ENCODE peak calls at places on chromosomes 13 and 19, in nine cellular contexts. W is heart right ventricle, B is heart left ventricle, R is fibroblast of lung, N is transverse colon, K is HFFc6, L is psoas muscle, F is DND-41, J is epithelial cell of proximal tubule. E is an unnamed sample.

GRCh38 chr19:37931941-37932655 is 25.1 kb downstream of the SIPA1L3 start:
- DNase-seq in W (peak), B (peak), R (peak), N (peak), K (no peak), L (peak), F (no peak), J (peak), E (peak)

GRCh38 chr19:58570770-58571574 is 2.2 kb downstream of the MZF1 start:
- DNase-seq in W (no peak), B (no peak), R (no peak), N (peak), K (no peak), L (no peak), F (peak), J (no peak), E (no peak)

GRCh38 chr13:94917814-94918213 is 205.5 kb upstream of the SOX21 start:
- DNase-seq in W (no peak), B (no peak), R (peak), N (no peak), K (no peak), L (no peak), F (no peak), J (no peak), E (no peak)

GRCh38 chr19:47275866-47276461 is 1.3 kb downstream of the INAFM1 start:
- DNase-seq in W (peak), B (no peak), R (peak), N (no peak), K (peak), L (peak), F (no peak), J (no peak), E (peak)

GRCh38 chr13:106594986-106595385 is 27.0 kb upstream of the ARGLU1 start:
- DNase-seq in W (no peak), B (no peak), R (no peak), N (no peak), K (no peak), L (no peak), F (no peak), J (no peak), E (no peak)

GRCh38 chr19:50435627-50436026 is 2.9 kb downstream of the MYBPC2 start:
- DNase-seq in W (no peak), B (no peak), R (no peak), N (no peak), K (no peak), L (no peak), F (no peak), J (no peak), E (no peak)

GRCh38 chr19:12293771-12294307 is 844 bp downstream of the ZNF44 start:
- DNase-seq in W (peak), B (peak), R (peak), N (peak), K (peak), L (peak), F (peak), J (peak), E (peak)

GRCh38 chr19:1041835-1042685 is 2.2 kb downstream of the ABCA7 start:
- DNase-seq in W (no peak), B (no peak), R (no peak), N (peak), K (no peak), L (peak), F (no peak), J (no peak), E (peak)

GRCh38 chr19:21115430-21115829 is 26.4 kb upstream of the ZNF431 start:
- DNase-seq in W (no peak), B (no peak), R (no peak), N (no peak), K (no peak), L (no peak), F (no peak), J (no peak), E (no peak)

GRCh38 chr19:47324502-47324901 is 7.5 kb upstream of the C5AR2 start:
- DNase-seq in W (no peak), B (no peak), R (no peak), N (peak), K (no peak), L (no peak), F (no peak), J (no peak), E (peak)

GRCh38 chr13:43805071-43805468 is 18.3 kb upstream of the ENOX1 start:
- DNase-seq in W (no peak), B (no peak), R (peak), N (no peak), K (peak), L (no peak), F (no peak), J (peak), E (no peak)

GRCh38 chr19:34265221-34265650 is 10.9 kb downstream of the GARRE1 start:
- DNase-seq in W (no peak), B (no peak), R (no peak), N (no peak), K (no peak), L (no peak), F (no peak), J (no peak), E (no peak)

GRCh38 chr13:27919299-27919933 is 384 bp upstream of the PDX1 start:
- DNase-seq in W (no peak), B (no peak), R (no peak), N (no peak), K (no peak), L (no peak), F (no peak), J (no peak), E (no peak)

GRCh38 chr19:36030264-36031148 is 2.2 kb downstream of the CLIP3 start:
- DNase-seq in W (no peak), B (no peak), R (peak), N (no peak), K (peak), L (peak), F (no peak), J (peak), E (no peak)

GRCh38 chr13:46172531-46172991 is 9.4 kb downstream of the LCP1 start:
- DNase-seq in W (no peak), B (no peak), R (no peak), N (peak), K (no peak), L (no peak), F (peak), J (no peak), E (no peak)

GRCh38 chr13:31749929-31750328 is 10.6 kb downstream of the RXFP2 start:
- DNase-seq in W (no peak), B (no peak), R (peak), N (no peak), K (peak), L (no peak), F (no peak), J (no peak), E (no peak)

GRCh38 chr13:47168086-47168485 is 271.2 kb upstream of the HTR2A start:
- DNase-seq in W (no peak), B (no peak), R (peak), N (no peak), K (peak), L (no peak), F (no peak), J (no peak), E (no peak)

GRCh38 chr13:111404746-111405145 is 84.3 kb downstream of the TEX29 start:
- DNase-seq in W (no peak), B (no peak), R (no peak), N (no peak), K (no peak), L (no peak), F (no peak), J (no peak), E (peak)

GRCh38 chr13:102799544-102800144 is 725 bp downstream of the BIVM start:
- DNase-seq in W (peak), B (peak), R (peak), N (peak), K (no peak), L (no peak), F (no peak), J (no peak), E (peak)

GRCh38 chr13:28819748-28820098 is 416 bp upstream of the MTUS2 start:
- DNase-seq in W (peak), B (peak), R (peak), N (peak), K (no peak), L (no peak), F (no peak), J (no peak), E (no peak)

GRCh38 chr13:33870046-33870668 is 52.2 kb downstream of the RFC3 start:
- DNase-seq in W (no peak), B (no peak), R (no peak), N (no peak), K (no peak), L (no peak), F (no peak), J (no peak), E (no peak)

GRCh38 chr19:40257096-40257517 is 28.0 kb downstream of the AKT2 start:
- DNase-seq in W (peak), B (peak), R (no peak), N (no peak), K (no peak), L (peak), F (no peak), J (no peak), E (no peak)

GRCh38 chr19:33902395-33902794 is 105.7 kb downstream of the KCTD15 start:
- DNase-seq in W (no peak), B (no peak), R (no peak), N (no peak), K (no peak), L (no peak), F (no peak), J (no peak), E (no peak)

GRCh38 chr13:30192320-30193093 is 114.8 kb downstream of the KATNAL1 start:
- DNase-seq in W (no peak), B (no peak), R (no peak), N (no peak), K (no peak), L (no peak), F (no peak), J (no peak), E (no peak)

GRCh38 chr13:41746259-41746658 is 214.7 kb downstream of the VWA8 start:
- DNase-seq in W (no peak), B (no peak), R (peak), N (no peak), K (peak), L (no peak), F (no peak), J (no peak), E (no peak)

GRCh38 chr19:3057275-3057714 is 5.0 kb downstream of the TLE5 start:
- DNase-seq in W (peak), B (peak), R (peak), N (peak), K (no peak), L (peak), F (no peak), J (no peak), E (peak)
- TF ChIP-seq CTCF in W (no peak), B (no peak), R (no peak), N (no peak), K (no peak), L (peak), F (no peak), J (no peak), E (peak)

GRCh38 chr19:55658846-55659459 is 4.1 kb downstream of the U2AF2 start:
- DNase-seq in W (no peak), B (no peak), R (no peak), N (no peak), K (no peak), L (peak), F (no peak), J (no peak), E (no peak)

GRCh38 chr19:55659822-55660221 is 5.0 kb downstream of the U2AF2 start:
- DNase-seq in W (no peak), B (no peak), R (no peak), N (no peak), K (no peak), L (peak), F (no peak), J (no peak), E (no peak)

GRCh38 chr19:55661826-55662225 is 7.0 kb downstream of the U2AF2 start:
- DNase-seq in W (no peak), B (no peak), R (no peak), N (no peak), K (no peak), L (no peak), F (no peak), J (no peak), E (no peak)

GRCh38 chr19:55660991-55661390 is 6.2 kb downstream of the U2AF2 start:
- DNase-seq in W (no peak), B (no peak), R (no peak), N (no peak), K (no peak), L (peak), F (no peak), J (no peak), E (no peak)

DNA sequence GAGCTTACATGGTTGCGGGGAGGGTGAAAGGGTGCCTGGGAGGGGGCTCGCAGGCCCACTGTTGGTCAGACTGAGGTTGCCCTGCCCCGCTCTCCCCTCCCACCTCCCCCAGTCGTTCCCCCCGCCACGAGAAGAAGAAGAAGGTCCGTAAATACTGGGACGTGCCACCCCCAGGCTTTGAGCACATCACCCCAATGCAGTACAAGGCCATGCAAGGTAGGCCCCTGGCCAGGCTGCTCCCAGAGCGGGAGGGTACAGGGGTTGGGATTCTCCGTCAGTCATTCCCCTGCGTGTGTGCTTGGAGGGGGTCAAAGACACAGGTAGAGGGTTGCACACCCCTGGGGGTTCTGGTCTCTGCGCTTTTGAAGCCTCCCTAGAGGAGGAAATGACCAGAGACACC is 5.6 kb downstream of the U2AF2 start:
- DNase-seq in W (no peak), B (no peak), R (no peak), N (no peak), K (no peak), L (peak), F (no peak), J (no peak), E (no peak)
- TF ChIP-seq CTCF in W (no peak), B (no peak), R (no peak), N (no peak), K (no peak), L (no peak), F (no peak), J (no peak), E (no peak)

GRCh38 chr19:14686411-14686810 is 3.4 kb upstream of the ZNF333 start:
- DNase-seq in W (no peak), B (no peak), R (no peak), N (peak), K (peak), L (no peak), F (peak), J (no peak), E (no peak)
- TF ChIP-seq CTCF in W (peak), B (peak), R (peak), N (no peak), K (peak), L (no peak), F (peak), J (peak), E (no peak)

GRCh38 chr13:57763689-57764088 is 132.1 kb downstream of the PCDH17 start:
- DNase-seq in W (no peak), B (no peak), R (no peak), N (no peak), K (no peak), L (no peak), F (no peak), J (no peak), E (no peak)
- TF ChIP-seq CTCF in W (no peak), B (no peak), R (no peak), N (no peak), K (no peak), L (no peak), F (no peak), J (no peak), E (no peak)

GRCh38 chr13:44917589-44918322 is 71.5 kb downstream of the NUFIP1 start:
- DNase-seq in W (peak), B (peak), R (peak), N (peak), K (peak), L (peak), F (peak), J (peak), E (peak)
- TF ChIP-seq CTCF in W (peak), B (no peak), R (peak), N (peak), K (peak), L (peak), F (peak), J (peak), E (peak)

GRCh38 chr13:89816404-89816803 is 1531.1 kb upstream of the MIR17HG start:
- DNase-seq in W (no peak), B (no peak), R (no peak), N (no peak), K (no peak), L (no peak), F (no peak), J (no peak), E (no peak)
- TF ChIP-seq CTCF in W (no peak), B (no peak), R (no peak), N (no peak), K (no peak), L (no peak), F (no peak), J (no peak), E (no peak)

GRCh38 chr19:5823579-5824281 is 15.8 kb downstream of the FUT6 start:
- DNase-seq in W (no peak), B (no peak), R (no peak), N (peak), K (no peak), L (no peak), F (no peak), J (no peak), E (no peak)
- TF ChIP-seq CTCF in W (no peak), B (no peak), R (no peak), N (no peak), K (peak), L (no peak), F (no peak), J (peak), E (no peak)